ENCODE peak calls at places on chromosome 3, in four cellular contexts. A is adrenal gland, V is tibial nerve, T is sigmoid colon. L is an unnamed sample. For H3K4me1, the result is how much of the 10 kb centered on the place peaks cover.

GRCh38 chr3:127033171-127033570 is 50.3 kb downstream of the PLXNA1 start:
- DNase-seq in A (no peak), V (no peak), T (no peak), L (no peak)

GRCh38 chr3:33111581-33111980 is 2.2 kb upstream of the CRTAP start:
- DNase-seq in A (no peak), V (no peak), T (no peak), L (no peak)

GRCh38 chr3:33035596-33035995 is 61.4 kb downstream of the GLB1 start:
- DNase-seq in A (no peak), V (no peak), T (no peak), L (no peak)

GRCh38 chr3:25572919-25573385 is 91.8 kb downstream of the TOP2B start:
- DNase-seq in A (no peak), V (no peak), T (no peak), L (no peak)

GRCh38 chr3:189967254-189967865 is 153.3 kb downstream of the P3H2 start:
- DNase-seq in A (peak), V (no peak), T (no peak), L (no peak)

GRCh38 chr3:150319900-150320299 is 88.2 kb upstream of the TSC22D2 start:
- DNase-seq in A (peak), V (no peak), T (no peak), L (no peak)

GRCh38 chr3:57078366-57079220 is 18.1 kb downstream of the SPATA12 start:
- DNase-seq in A (peak), V (peak), T (peak), L (peak)

GRCh38 chr3:134406331-134407246 is 32.3 kb upstream of the AMOTL2 start:
- DNase-seq in A (no peak), V (no peak), T (no peak), L (peak)

GRCh38 chr3:141798455-141798854 is 35.2 kb downstream of the GRK7 start:
- DNase-seq in A (no peak), V (no peak), T (peak), L (no peak)

GRCh38 chr3:115470254-115470653 is 153.1 kb upstream of the GAP43 start:
- DNase-seq in A (no peak), V (no peak), T (no peak), L (no peak)
- TF ChIP-seq POLR2A in A (no peak), V (no peak), T (no peak), L (no peak)

GRCh38 chr3:15882577-15882976 is 84.8 kb upstream of the ANKRD28 start:
- DNase-seq in A (no peak), V (no peak), T (no peak), L (no peak)
- H3K4me1 ChIP-seq in A (under half), V (under half), T (under half), L (under half)

DNA sequence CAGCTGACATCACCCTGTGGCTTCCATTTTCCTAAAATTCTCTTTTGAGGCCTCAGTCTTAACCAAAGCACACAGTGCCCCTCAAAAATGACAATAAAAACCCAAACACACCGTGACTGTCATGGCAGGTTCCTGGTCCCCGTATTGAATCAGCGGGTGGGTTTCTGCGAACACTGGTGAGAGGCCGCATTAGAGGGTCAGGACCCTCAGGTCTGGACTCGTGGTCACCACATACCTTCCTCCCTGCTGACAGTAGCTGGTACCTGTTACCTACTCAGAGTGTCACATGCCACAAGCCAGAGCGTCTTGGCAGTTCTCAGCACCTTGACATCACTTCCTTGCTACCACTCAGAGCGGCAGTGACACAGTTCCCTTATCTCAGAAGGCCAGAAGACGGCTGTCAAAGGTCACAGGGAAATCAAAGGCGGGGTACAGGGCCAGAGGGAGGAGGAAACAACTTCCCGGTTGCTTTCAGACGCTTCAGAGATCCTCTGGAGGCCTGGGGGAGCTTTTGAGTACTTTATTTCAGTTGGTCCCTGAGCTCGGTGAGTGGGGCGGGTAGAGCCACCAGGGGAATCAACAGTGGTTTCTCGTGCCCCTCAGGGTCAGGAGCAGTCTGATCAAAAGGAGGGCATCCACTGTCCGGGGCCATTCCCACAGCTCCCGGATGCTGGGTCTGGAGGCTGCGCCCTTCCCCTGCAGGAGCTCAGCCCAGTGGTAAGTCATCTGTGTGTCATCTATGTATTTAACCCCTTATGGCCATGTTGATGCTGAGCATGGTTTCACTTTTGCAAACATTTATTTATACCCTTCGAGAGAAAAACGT is at the start of the genes CCR5AS and CCRL2:
- DNase-seq in A (peak), V (no peak), T (peak), L (peak)
- TF ChIP-seq POLR2A in A (peak), V (no peak), T (no peak), L (peak)

GRCh38 chr3:180408654-180409053 is 193.3 kb upstream of the TTC14 start:
- DNase-seq in A (no peak), V (no peak), T (no peak), L (no peak)
- H3K4me1 ChIP-seq in A (under half), V (under half), T (under half), L (under half)

L was measured in right lobe of liver.